ENCODE peak calls at places on chromosomes 5 and 9, in ten cellular contexts. One of them, this sample, is unnamed.

GRCh38 chr5:111135946-111136345 is 43.8 kb downstream of the WDR36 start:
- DNase-seq in coronary artery: no peak
- DNase-seq in lower lobe of right lung: no peak
- DNase-seq in HFFc6: peak
- DNase-seq in A549: no peak
- DNase-seq in nephron progenitor cell: no peak
- DNase-seq in ovary: no peak
- DNase-seq in heart left ventricle: no peak
- DNase-seq in IMR-90: peak
- DNase-seq in AG10803: peak
- DNase-seq in this sample: no peak

GRCh38 chr5:109997191-109997590 is 307.5 kb downstream of the MAN2A1 start:
- DNase-seq in coronary artery: no peak
- DNase-seq in lower lobe of right lung: no peak
- DNase-seq in HFFc6: no peak
- DNase-seq in A549: no peak
- DNase-seq in nephron progenitor cell: no peak
- DNase-seq in ovary: no peak
- DNase-seq in heart left ventricle: no peak
- DNase-seq in IMR-90: no peak
- DNase-seq in AG10803: no peak
- DNase-seq in this sample: no peak

GRCh38 chr5:6766558-6767191 is 53.4 kb downstream of the TENT4A start:
- DNase-seq in coronary artery: peak
- DNase-seq in lower lobe of right lung: peak
- DNase-seq in HFFc6: peak
- DNase-seq in A549: peak
- DNase-seq in nephron progenitor cell: no peak
- DNase-seq in ovary: peak
- DNase-seq in heart left ventricle: peak
- DNase-seq in IMR-90: peak
- DNase-seq in AG10803: peak
- DNase-seq in this sample: peak

GRCh38 chr5:78537821-78538220 is 110.8 kb downstream of the LHFPL2 start:
- DNase-seq in coronary artery: peak
- DNase-seq in lower lobe of right lung: no peak
- DNase-seq in HFFc6: peak
- DNase-seq in A549: peak
- DNase-seq in nephron progenitor cell: no peak
- DNase-seq in ovary: no peak
- DNase-seq in heart left ventricle: no peak
- DNase-seq in IMR-90: peak
- DNase-seq in AG10803: peak
- DNase-seq in this sample: no peak

GRCh38 chr9:136740971-136741884 is 1.5 kb downstream of the LCN10 start:
- DNase-seq in coronary artery: no peak
- DNase-seq in lower lobe of right lung: no peak
- DNase-seq in HFFc6: no peak
- DNase-seq in A549: no peak
- DNase-seq in nephron progenitor cell: no peak
- DNase-seq in ovary: no peak
- DNase-seq in heart left ventricle: peak
- DNase-seq in IMR-90: peak
- DNase-seq in AG10803: no peak
- DNase-seq in this sample: no peak

GRCh38 chr9:127664678-127665507 is 41.9 kb upstream of the CFAP157 start:
- DNase-seq in coronary artery: no peak
- DNase-seq in lower lobe of right lung: no peak
- DNase-seq in HFFc6: peak
- DNase-seq in A549: no peak
- DNase-seq in nephron progenitor cell: no peak
- DNase-seq in ovary: no peak
- DNase-seq in heart left ventricle: no peak
- DNase-seq in IMR-90: peak
- DNase-seq in AG10803: peak
- DNase-seq in this sample: peak

GRCh38 chr5:33370135-33370472 is 70.7 kb upstream of the TARS1 start:
- DNase-seq in coronary artery: no peak
- DNase-seq in lower lobe of right lung: no peak
- DNase-seq in HFFc6: peak
- DNase-seq in A549: no peak
- DNase-seq in nephron progenitor cell: no peak
- DNase-seq in ovary: no peak
- DNase-seq in heart left ventricle: no peak
- DNase-seq in IMR-90: peak
- DNase-seq in AG10803: peak
- DNase-seq in this sample: peak

GRCh38 chr5:79774171-79774854 is 84.7 kb downstream of the CMYA5 start:
- DNase-seq in coronary artery: no peak
- DNase-seq in lower lobe of right lung: no peak
- DNase-seq in HFFc6: peak
- DNase-seq in A549: peak
- DNase-seq in nephron progenitor cell: peak
- DNase-seq in ovary: no peak
- DNase-seq in heart left ventricle: no peak
- DNase-seq in IMR-90: peak
- DNase-seq in AG10803: peak
- DNase-seq in this sample: no peak

GRCh38 chr5:156675402-156675801 is 174.7 kb upstream of the PPP1R2B start:
- DNase-seq in coronary artery: no peak
- DNase-seq in lower lobe of right lung: no peak
- DNase-seq in HFFc6: no peak
- DNase-seq in A549: no peak
- DNase-seq in nephron progenitor cell: no peak
- DNase-seq in ovary: no peak
- DNase-seq in heart left ventricle: no peak
- DNase-seq in IMR-90: peak
- DNase-seq in AG10803: peak
- DNase-seq in this sample: no peak

GRCh38 chr9:134101623-134102149 is 33.9 kb upstream of the BRD3 start:
- DNase-seq in coronary artery: no peak
- DNase-seq in lower lobe of right lung: no peak
- DNase-seq in HFFc6: no peak
- DNase-seq in A549: no peak
- DNase-seq in nephron progenitor cell: no peak
- DNase-seq in ovary: no peak
- DNase-seq in heart left ventricle: no peak
- DNase-seq in IMR-90: no peak
- DNase-seq in AG10803: no peak
- DNase-seq in this sample: no peak

GRCh38 chr9:127724012-127724411 is 8.1 kb downstream of the TTC16 start:
- DNase-seq in coronary artery: no peak
- DNase-seq in lower lobe of right lung: no peak
- DNase-seq in HFFc6: no peak
- DNase-seq in A549: no peak
- DNase-seq in nephron progenitor cell: no peak
- DNase-seq in ovary: peak
- DNase-seq in heart left ventricle: peak
- DNase-seq in IMR-90: no peak
- DNase-seq in AG10803: no peak
- DNase-seq in this sample: no peak

GRCh38 chr5:169160405-169160901 is 140.5 kb downstream of the SLIT3 start:
- DNase-seq in coronary artery: no peak
- DNase-seq in lower lobe of right lung: no peak
- DNase-seq in HFFc6: peak
- DNase-seq in A549: no peak
- DNase-seq in nephron progenitor cell: no peak
- DNase-seq in ovary: no peak
- DNase-seq in heart left ventricle: no peak
- DNase-seq in IMR-90: no peak
- DNase-seq in AG10803: peak
- DNase-seq in this sample: peak

GRCh38 chr5:67211926-67212325 is 15.3 kb upstream of the CD180 start:
- DNase-seq in coronary artery: no peak
- DNase-seq in lower lobe of right lung: no peak
- DNase-seq in HFFc6: peak
- DNase-seq in A549: no peak
- DNase-seq in nephron progenitor cell: no peak
- DNase-seq in ovary: no peak
- DNase-seq in heart left ventricle: no peak
- DNase-seq in IMR-90: peak
- DNase-seq in AG10803: peak
- DNase-seq in this sample: no peak
- TF ChIP-seq CTCF in coronary artery: no peak
- TF ChIP-seq CTCF in lower lobe of right lung: no peak
- TF ChIP-seq CTCF in HFFc6: no peak
- TF ChIP-seq CTCF in A549: no peak
- TF ChIP-seq CTCF in nephron progenitor cell: no peak
- TF ChIP-seq CTCF in ovary: no peak
- TF ChIP-seq CTCF in heart left ventricle: no peak
- TF ChIP-seq CTCF in IMR-90: peak
- TF ChIP-seq CTCF in AG10803: no peak
- TF ChIP-seq CTCF in this sample: no peak

DNA sequence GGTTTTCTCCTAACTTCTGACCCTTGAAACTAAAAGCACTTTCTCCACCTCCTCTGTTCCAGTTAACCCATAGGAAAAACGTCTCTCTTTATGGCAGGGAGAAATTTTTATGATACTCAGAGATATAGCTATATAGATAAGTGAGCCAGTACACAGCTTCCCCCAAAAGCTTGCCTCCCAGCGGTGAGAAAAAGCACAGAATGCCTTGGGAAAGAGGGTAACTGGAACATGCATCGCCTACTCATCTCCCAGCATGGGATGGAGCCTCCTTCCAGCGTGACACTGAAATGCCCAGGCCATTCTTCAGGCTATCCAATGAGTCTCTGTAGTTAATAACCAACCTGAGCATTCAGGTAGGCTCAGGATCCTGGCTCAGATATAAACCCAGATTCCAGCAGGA is 963.1 kb upstream of the DMAC1 start:
- DNase-seq in coronary artery: no peak
- DNase-seq in lower lobe of right lung: no peak
- DNase-seq in HFFc6: no peak
- DNase-seq in A549: no peak
- DNase-seq in nephron progenitor cell: peak
- DNase-seq in ovary: no peak
- DNase-seq in heart left ventricle: no peak
- DNase-seq in IMR-90: no peak
- DNase-seq in AG10803: no peak
- DNase-seq in this sample: no peak
- TF ChIP-seq CTCF in coronary artery: no peak
- TF ChIP-seq CTCF in lower lobe of right lung: no peak
- TF ChIP-seq CTCF in HFFc6: no peak
- TF ChIP-seq CTCF in A549: no peak
- TF ChIP-seq CTCF in nephron progenitor cell: no peak
- TF ChIP-seq CTCF in ovary: no peak
- TF ChIP-seq CTCF in heart left ventricle: no peak
- TF ChIP-seq CTCF in IMR-90: no peak
- TF ChIP-seq CTCF in AG10803: no peak
- TF ChIP-seq CTCF in this sample: no peak

GRCh38 chr9:93136011-93136440 is 2.0 kb upstream of the NINJ1 start:
- DNase-seq in coronary artery: no peak
- DNase-seq in lower lobe of right lung: no peak
- DNase-seq in HFFc6: no peak
- DNase-seq in A549: no peak
- DNase-seq in nephron progenitor cell: no peak
- DNase-seq in ovary: peak
- DNase-seq in heart left ventricle: no peak
- DNase-seq in IMR-90: peak
- DNase-seq in AG10803: no peak
- DNase-seq in this sample: no peak

GRCh38 chr9:93137362-93137761 is 3.3 kb upstream of the NINJ1 start:
- DNase-seq in coronary artery: no peak
- DNase-seq in lower lobe of right lung: no peak
- DNase-seq in HFFc6: no peak
- DNase-seq in A549: no peak
- DNase-seq in nephron progenitor cell: no peak
- DNase-seq in ovary: peak
- DNase-seq in heart left ventricle: no peak
- DNase-seq in IMR-90: no peak
- DNase-seq in AG10803: no peak
- DNase-seq in this sample: no peak

GRCh38 chr9:93138171-93138764 is 4.2 kb upstream of the NINJ1 start:
- DNase-seq in coronary artery: no peak
- DNase-seq in lower lobe of right lung: no peak
- DNase-seq in HFFc6: no peak
- DNase-seq in A549: no peak
- DNase-seq in nephron progenitor cell: no peak
- DNase-seq in ovary: no peak
- DNase-seq in heart left ventricle: no peak
- DNase-seq in IMR-90: no peak
- DNase-seq in AG10803: no peak
- DNase-seq in this sample: no peak

GRCh38 chr9:93134740-93135444 is 841 bp upstream of the NINJ1 start:
- DNase-seq in coronary artery: no peak
- DNase-seq in lower lobe of right lung: no peak
- DNase-seq in HFFc6: no peak
- DNase-seq in A549: no peak
- DNase-seq in nephron progenitor cell: no peak
- DNase-seq in ovary: peak
- DNase-seq in heart left ventricle: no peak
- DNase-seq in IMR-90: peak
- DNase-seq in AG10803: no peak
- DNase-seq in this sample: no peak

DNA sequence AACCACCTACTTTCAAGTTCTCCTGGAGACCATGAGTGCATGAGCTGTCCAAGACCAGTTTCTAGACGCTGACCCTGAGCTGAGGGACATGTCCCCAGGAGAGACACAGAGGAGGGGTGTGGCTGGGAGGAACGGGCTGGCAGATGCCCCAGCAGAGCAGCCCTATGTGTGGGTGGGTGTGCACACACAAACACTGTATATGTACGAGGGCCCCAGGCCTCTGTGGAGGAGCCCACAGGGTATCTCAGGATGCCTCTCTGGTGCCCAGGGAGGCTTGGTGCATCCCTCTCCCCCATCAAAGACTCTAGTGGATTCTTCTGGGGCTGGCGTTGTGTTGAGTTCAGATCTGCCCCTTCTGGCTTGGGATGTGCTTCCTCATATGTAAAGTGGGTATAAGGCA is 2.6 kb upstream of the NINJ1 start:
- DNase-seq in coronary artery: no peak
- DNase-seq in lower lobe of right lung: no peak
- DNase-seq in HFFc6: no peak
- DNase-seq in A549: no peak
- DNase-seq in nephron progenitor cell: no peak
- DNase-seq in ovary: peak
- DNase-seq in heart left ventricle: no peak
- DNase-seq in IMR-90: no peak
- DNase-seq in AG10803: no peak
- DNase-seq in this sample: no peak
- TF ChIP-seq CTCF in coronary artery: no peak
- TF ChIP-seq CTCF in lower lobe of right lung: no peak
- TF ChIP-seq CTCF in HFFc6: no peak
- TF ChIP-seq CTCF in A549: no peak
- TF ChIP-seq CTCF in nephron progenitor cell: no peak
- TF ChIP-seq CTCF in ovary: no peak
- TF ChIP-seq CTCF in heart left ventricle: no peak
- TF ChIP-seq CTCF in IMR-90: no peak
- TF ChIP-seq CTCF in AG10803: no peak
- TF ChIP-seq CTCF in this sample: no peak

DNA sequence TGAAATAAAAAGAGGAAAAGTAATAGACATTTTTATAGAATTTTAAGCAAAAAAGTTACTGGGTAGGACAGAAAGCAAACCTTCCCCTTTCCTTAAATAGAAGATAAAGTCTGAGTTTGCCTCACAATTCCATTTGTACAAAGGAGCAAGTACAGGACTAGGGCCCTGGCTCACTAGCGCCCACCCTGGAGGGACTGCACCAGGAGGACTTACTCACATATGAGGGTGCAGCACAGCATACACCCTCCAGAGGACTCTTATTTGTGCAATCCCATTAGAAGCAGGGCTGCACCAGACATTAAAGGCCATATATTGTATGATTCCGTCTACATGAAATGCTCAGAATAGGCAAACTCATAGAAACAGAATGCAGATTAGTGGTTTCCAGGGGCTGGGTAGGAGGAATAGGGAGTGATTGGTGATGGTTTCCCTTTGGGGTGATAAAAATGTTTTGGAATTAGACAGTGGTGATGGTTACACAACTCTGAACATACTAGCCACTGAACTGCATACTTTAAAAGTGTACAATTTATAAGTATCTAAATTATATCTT is 4.5 kb downstream of the REEP5 start:
- DNase-seq in coronary artery: no peak
- DNase-seq in lower lobe of right lung: no peak
- DNase-seq in HFFc6: no peak
- DNase-seq in A549: no peak
- DNase-seq in nephron progenitor cell: no peak
- DNase-seq in ovary: no peak
- DNase-seq in heart left ventricle: no peak
- DNase-seq in IMR-90: peak
- DNase-seq in AG10803: peak
- DNase-seq in this sample: no peak
- TF ChIP-seq CTCF in coronary artery: no peak
- TF ChIP-seq CTCF in lower lobe of right lung: no peak
- TF ChIP-seq CTCF in HFFc6: peak
- TF ChIP-seq CTCF in A549: no peak
- TF ChIP-seq CTCF in nephron progenitor cell: no peak
- TF ChIP-seq CTCF in ovary: no peak
- TF ChIP-seq CTCF in heart left ventricle: no peak
- TF ChIP-seq CTCF in IMR-90: peak
- TF ChIP-seq CTCF in AG10803: peak
- TF ChIP-seq CTCF in this sample: no peak